ENCODE peak calls at places on chromosome 17, in seven cellular contexts. A, N, S, U, L, T and D are unnamed samples.
A peak's percentile ranks its signal among the peaks of the same experiment; 100 is the strongest.

GRCh38 chr17:81681672-81682071 is 1.9 kb downstream of the ARL16 start:
- DNase-seq in N (no peak), T (no peak), L (no peak), U (no peak), S (no peak), A (peak; percentile 62), D (no peak)

GRCh38 chr17:75102385-75102821 is 7.4 kb upstream of the ARMC7 start:
- DNase-seq in T (no peak), S (no peak), A (no peak), U (no peak), N (no peak), L (no peak), D (no peak)

GRCh38 chr17:36934144-36934758 is 3.0 kb upstream of the LHX1 start:
- DNase-seq in S (no peak), U (no peak), A (no peak), N (no peak), T (no peak), L (no peak), D (peak; percentile 31)

GRCh38 chr17:34511265-34511664 is 68.1 kb upstream of the TMEM132E start:
- DNase-seq in L (no peak), A (no peak), U (no peak), T (no peak), S (no peak), N (no peak), D (no peak)

GRCh38 chr17:74677558-74678466 is 34.9 kb downstream of the CD300LF start:
- DNase-seq in S (no peak), L (no peak), N (no peak), A (peak; percentile 88), U (no peak), T (no peak), D (peak; percentile 99)

GRCh38 chr17:71338396-71338795 is 782.4 kb upstream of the SOX9 start:
- DNase-seq in U (peak; percentile 70), L (peak; percentile 45), A (no peak), T (no peak), N (no peak), S (no peak), D (no peak)

GRCh38 chr17:72946126-72946525 is 146.4 kb downstream of the SLC39A11 start:
- DNase-seq in T (no peak), A (no peak), U (no peak), N (no peak), L (no peak), S (no peak), D (no peak)

GRCh38 chr17:79645777-79646088 is 34.9 kb upstream of the RBFOX3 start:
- DNase-seq in A (no peak), N (no peak), L (no peak), S (no peak), T (no peak), U (no peak), D (no peak)

GRCh38 chr17:21374455-21375161 is 1.5 kb upstream of the KCNJ12 start:
- DNase-seq in T (no peak), S (no peak), A (no peak), L (no peak), N (no peak), U (no peak), D (no peak)

GRCh38 chr17:21129023-21129681 is 2.4 kb downstream of the DHRS7B start:
- DNase-seq in T (no peak), N (no peak), S (no peak), L (peak; percentile 56), A (peak; percentile 19), U (no peak), D (no peak)

GRCh38 chr17:7173687-7174602 is 5.2 kb downstream of the ASGR1 start:
- DNase-seq in S (peak; percentile 65), N (peak; percentile 19), U (no peak), T (peak; percentile 56), L (no peak), A (no peak), D (no peak)

GRCh38 chr17:41631890-41632269 is 7.5 kb upstream of the KRT17 start:
- DNase-seq in T (no peak), S (no peak), L (no peak), N (no peak), U (no peak), A (no peak), D (no peak)

GRCh38 chr17:41824086-41824485 is 11.3 kb downstream of the FKBP10 start:
- DNase-seq in S (no peak), L (no peak), U (no peak), A (no peak), T (no peak), N (no peak), D (no peak)

GRCh38 chr17:74513987-74514631 is 17.2 kb downstream of the CD300LB start:
- DNase-seq in A (peak; percentile 62), S (peak; percentile 55), U (peak; percentile 54), L (peak; percentile 86), T (no peak), N (peak; percentile 19), D (no peak)

GRCh38 chr17:44279586-44280344 is 11.8 kb upstream of the SLC4A1 start:
- DNase-seq in S (peak; percentile 27), N (no peak), L (no peak), A (no peak), T (peak; percentile 39), U (peak; percentile 27), D (no peak)

GRCh38 chr17:17200831-17201230 is 5.3 kb downstream of the PLD6 start:
- DNase-seq in L (no peak), A (no peak), U (no peak), N (no peak), S (no peak), T (no peak), D (no peak)

GRCh38 chr17:13337864-13338371 is 263.8 kb downstream of the HS3ST3A1 start:
- DNase-seq in S (no peak), A (peak; percentile 7), L (peak; percentile 52), N (no peak), T (no peak), U (peak; percentile 43), D (no peak)

GRCh38 chr17:17285951-17286350 is 4.9 kb upstream of the COPS3 start:
- DNase-seq in N (no peak), L (no peak), T (no peak), A (no peak), U (no peak), S (no peak), D (no peak)

GRCh38 chr17:74635418-74635817 is 11.9 kb upstream of the CD300E start:
- DNase-seq in T (no peak), L (no peak), N (no peak), S (no peak), A (no peak), U (no peak), D (no peak)

GRCh38 chr17:73307130-73307529 is 4.7 kb downstream of the CDC42EP4 start:
- DNase-seq in A (peak; percentile 71), S (no peak), L (peak; percentile 84), N (no peak), U (no peak), T (peak; percentile 70), D (no peak)

GRCh38 chr17:74373838-74374606 is 6.7 kb downstream of the GPR142 start:
- DNase-seq in L (peak; percentile 32), N (no peak), S (no peak), A (no peak), U (no peak), T (peak; percentile 87), D (peak; percentile 79)

GRCh38 chr17:4635823-4636375 is 5.6 kb downstream of the ALOX15 start:
- DNase-seq in N (no peak), A (no peak), U (no peak), S (no peak), T (no peak), L (no peak), D (no peak)

GRCh38 chr17:65182233-65182632 is 45.1 kb downstream of the RGS9 start:
- DNase-seq in T (no peak), L (no peak), N (no peak), S (no peak), U (no peak), A (no peak), D (no peak)

GRCh38 chr17:65436871-65437270 is 124.6 kb downstream of the AXIN2 start:
- DNase-seq in L (no peak), T (no peak), N (no peak), U (no peak), S (no peak), A (no peak), D (no peak)

GRCh38 chr17:19306160-19307111 is 56.1 kb downstream of the B9D1 start:
- DNase-seq in S (peak; percentile 20), N (no peak), U (no peak), A (no peak), L (no peak), T (peak; percentile 93), D (no peak)

GRCh38 chr17:65365209-65365608 is 196.2 kb downstream of the AXIN2 start:
- DNase-seq in U (no peak), N (no peak), A (no peak), S (no peak), T (no peak), L (no peak), D (no peak)

GRCh38 chr17:6184508-6184907 is 114.3 kb downstream of the WSCD1 start:
- DNase-seq in N (no peak), S (no peak), U (no peak), L (no peak), A (no peak), T (no peak), D (no peak)

GRCh38 chr17:79833110-79833450 is 6.2 kb downstream of the CBX4 start:
- DNase-seq in S (no peak), L (no peak), A (no peak), N (no peak), U (no peak), T (no peak), D (no peak)

GRCh38 chr17:82863941-82864720 is 24.3 kb upstream of the ZNF750 start:
- DNase-seq in L (no peak), U (peak; percentile 57), S (peak; percentile 76), N (peak; percentile 66), T (peak; percentile 75), A (peak; percentile 75), D (no peak)

GRCh38 chr17:63974594-63975192 is 2.0 kb upstream of the SCN4A start:
- DNase-seq in L (no peak), S (no peak), N (no peak), T (no peak), A (no peak), U (peak; percentile 79), D (no peak)

GRCh38 chr17:64145460-64145750 is 15.5 kb upstream of the ERN1 start:
- DNase-seq in U (no peak), N (no peak), A (no peak), S (no peak), T (no peak), L (no peak), D (no peak)

GRCh38 chr17:49015924-49016774 is 19.0 kb downstream of the IGF2BP1 start:
- DNase-seq in L (no peak), A (peak; percentile 45), T (no peak), U (no peak), S (no peak), N (no peak), D (no peak)